ENCODE peak calls at places on chromosome 13, in six cellular contexts. S is activated CD4-positive, alpha-beta T cell treated with anti-CD3 and anti-CD28 coated beads for 24 hours; Q is AG09319; R is progenitor cell of endocrine pancreas; T is anterior cingulate cortex; B is stimulated activated CD8-positive, alpha-beta memory T cell treated with anti-CD3 and anti-CD28 coated beads, Interleukin-7, amount 100 ng/mL, for 24 hours. L is an unnamed sample.

GRCh38 chr13:106418556-106418955 is 116.9 kb downstream of the EFNB2 start:
- DNase-seq in S (no peak), Q (peak; percentile 48), R (no peak), T (no peak), B (no peak), L (peak; percentile 54)

GRCh38 chr13:97492684-97493371 is 58.9 kb downstream of the RAP2A start:
- DNase-seq in S (no peak), Q (no peak), R (no peak), T (no peak), B (no peak), L (no peak)

GRCh38 chr13:72666391-72666790 is 61.0 kb downstream of the MZT1 start:
- DNase-seq in S (no peak), Q (no peak), R (no peak), T (no peak), B (no peak), L (no peak)

GRCh38 chr13:111210488-111210887 is 95.4 kb downstream of the ARHGEF7 start:
- DNase-seq in S (no peak), Q (no peak), R (no peak), T (peak; percentile 47), B (no peak), L (peak; percentile 65)

GRCh38 chr13:97385854-97386253 is 48.1 kb upstream of the RAP2A start:
- DNase-seq in S (no peak), Q (no peak), R (no peak), T (no peak), B (no peak), L (no peak)

GRCh38 chr13:111371720-111372119 is 51.3 kb downstream of the TEX29 start:
- DNase-seq in S (no peak), Q (no peak), R (no peak), T (no peak), B (no peak), L (no peak)

GRCh38 chr13:21232599-21232998 is 56.1 kb downstream of the MRPL57 start:
- DNase-seq in S (no peak), Q (no peak), R (no peak), T (no peak), B (no peak), L (no peak)

GRCh38 chr13:76826527-76826926 is 59.7 kb downstream of the KCTD12 start:
- DNase-seq in S (no peak), Q (no peak), R (no peak), T (no peak), B (no peak), L (no peak)

GRCh38 chr13:90839061-90839460 is 508.4 kb upstream of the MIR17HG start:
- DNase-seq in S (no peak), Q (no peak), R (no peak), T (no peak), B (no peak), L (no peak)

GRCh38 chr13:107680115-107680514 is 535.2 kb downstream of the LIG4 start:
- DNase-seq in S (no peak), Q (no peak), R (no peak), T (no peak), B (no peak), L (no peak)